ENCODE peak calls at places on chromosomes 16 and 17, in nine cellular contexts. D, P, J, F, G, W, Y, R and S are unnamed samples.

GRCh38 chr16:20385844-20386832 is 18.4 kb downstream of the PDILT start:
- DNase-seq in J (peak; percentile 69), D (peak; percentile 77), W (peak; percentile 81), G (peak; percentile 65), Y (peak; percentile 72), R (peak; percentile 33), P (peak; percentile 62), F (peak; percentile 24), S (peak; percentile 93)

GRCh38 chr17:64975318-64976087 is 56.2 kb upstream of the LRRC37A3 start:
- DNase-seq in F (peak; percentile 98), Y (peak; percentile 98), D (peak; percentile 98), P (peak; percentile 97), R (peak; percentile 92), G (peak; percentile 96), W (peak; percentile 95), J (peak; percentile 88), S (peak; percentile 98)

GRCh38 chr17:15185625-15185991 is 79.5 kb downstream of the PMP22 start:
- DNase-seq in R (no peak), W (no peak), F (no peak), J (no peak), G (peak; percentile 20), Y (no peak), P (no peak), D (peak; percentile 67), S (no peak)

GRCh38 chr17:19376799-19377198 is 1.5 kb upstream of the MAPK7 start:
- DNase-seq in Y (no peak), G (peak; percentile 60), R (no peak), D (no peak), P (no peak), J (no peak), W (no peak), F (no peak), S (no peak)

GRCh38 chr16:88595101-88595500 is 24.9 kb downstream of the ZC3H18 start:
- DNase-seq in G (no peak), Y (peak; percentile 31), R (no peak), F (no peak), W (no peak), J (no peak), D (no peak), P (no peak), S (no peak)

GRCh38 chr16:50531359-50531758 is 16.8 kb upstream of the NKD1 start:
- DNase-seq in P (no peak), F (no peak), W (no peak), G (no peak), R (no peak), D (no peak), J (no peak), Y (no peak), S (no peak)

GRCh38 chr16:14434860-14435259 is 195.2 kb downstream of the PARN start:
- DNase-seq in G (no peak), D (no peak), Y (no peak), P (no peak), R (no peak), J (no peak), W (no peak), F (no peak), S (no peak)

GRCh38 chr17:30519707-30520106 is 42.5 kb downstream of the GOSR1 start:
- DNase-seq in Y (no peak), R (no peak), D (no peak), G (no peak), P (no peak), F (no peak), J (no peak), W (no peak), S (no peak)